ENCODE peak calls at places on chromosome 3, in four cellular contexts. One of them, this sample, is unnamed.

GRCh38 chr3:30617069-30617468 is 10.7 kb downstream of the TGFBR2 start:
- DNase-seq in ovary: no peak
- DNase-seq in sigmoid colon: no peak
- DNase-seq in AG04450: no peak
- DNase-seq in this sample: no peak

GRCh38 chr3:136954980-136955780 is 2.6 kb upstream of the IL20RB start:
- DNase-seq in ovary: no peak
- DNase-seq in sigmoid colon: no peak
- DNase-seq in AG04450: no peak
- DNase-seq in this sample: no peak

GRCh38 chr3:133494469-133494868 is 79.0 kb upstream of the CDV3 start:
- DNase-seq in ovary: no peak
- DNase-seq in sigmoid colon: no peak
- DNase-seq in AG04450: no peak
- DNase-seq in this sample: no peak

GRCh38 chr3:107684431-107684925 is 161.7 kb downstream of the BBX start:
- DNase-seq in ovary: no peak
- DNase-seq in sigmoid colon: no peak
- DNase-seq in AG04450: no peak
- DNase-seq in this sample: no peak

GRCh38 chr3:64687781-64688515 is at the start of gene ADAMTS9:
- DNase-seq in ovary: peak
- DNase-seq in sigmoid colon: peak
- DNase-seq in AG04450: no peak
- DNase-seq in this sample: no peak

GRCh38 chr3:122992628-122993570 is 34.7 kb downstream of the SEMA5B start:
- DNase-seq in ovary: no peak
- DNase-seq in sigmoid colon: peak
- DNase-seq in AG04450: no peak
- DNase-seq in this sample: no peak

GRCh38 chr3:54122046-54122801 is at the start of gene CACNA2D3:
- DNase-seq in ovary: peak
- DNase-seq in sigmoid colon: peak
- DNase-seq in AG04450: no peak
- DNase-seq in this sample: no peak

GRCh38 chr3:45236964-45237363 is 10.9 kb upstream of the TMEM158 start:
- DNase-seq in ovary: no peak
- DNase-seq in sigmoid colon: no peak
- DNase-seq in AG04450: no peak
- DNase-seq in this sample: no peak

GRCh38 chr3:161231861-161232260 is 10.8 kb downstream of the NMD3 start:
- DNase-seq in ovary: no peak
- DNase-seq in sigmoid colon: no peak
- DNase-seq in AG04450: no peak
- DNase-seq in this sample: no peak
- H3K4me3 ChIP-seq in ovary: no peak
- H3K4me3 ChIP-seq in sigmoid colon: no peak
- H3K4me3 ChIP-seq in AG04450: no peak
- H3K4me3 ChIP-seq in this sample: no peak

GRCh38 chr3:52444860-52445793 is at the start of gene SEMA3G:
- DNase-seq in ovary: no peak
- DNase-seq in sigmoid colon: peak
- DNase-seq in AG04450: no peak
- DNase-seq in this sample: no peak
- H3K4me3 ChIP-seq in ovary: no peak
- H3K4me3 ChIP-seq in sigmoid colon: peak
- H3K4me3 ChIP-seq in AG04450: no peak
- H3K4me3 ChIP-seq in this sample: no peak

GRCh38 chr3:50245251-50245745 is 9.3 kb downstream of the GNAI2 start:
- DNase-seq in ovary: no peak
- DNase-seq in sigmoid colon: no peak
- DNase-seq in AG04450: no peak
- DNase-seq in this sample: no peak
- H3K4me3 ChIP-seq in ovary: peak
- H3K4me3 ChIP-seq in sigmoid colon: peak
- H3K4me3 ChIP-seq in AG04450: peak
- H3K4me3 ChIP-seq in this sample: no peak

GRCh38 chr3:114154321-114154821 is 24.5 kb downstream of the DRD3 start:
- DNase-seq in ovary: no peak
- DNase-seq in sigmoid colon: no peak
- DNase-seq in AG04450: no peak
- DNase-seq in this sample: no peak

GRCh38 chr3:114151091-114151490 is 27.8 kb downstream of the DRD3 start:
- DNase-seq in ovary: no peak
- DNase-seq in sigmoid colon: no peak
- DNase-seq in AG04450: no peak
- DNase-seq in this sample: no peak

GRCh38 chr3:114155370-114155821 is 23.5 kb downstream of the DRD3 start:
- DNase-seq in ovary: no peak
- DNase-seq in sigmoid colon: no peak
- DNase-seq in AG04450: no peak
- DNase-seq in this sample: no peak

GRCh38 chr3:114157321-114157720 is 21.5 kb downstream of the DRD3 start:
- DNase-seq in ovary: no peak
- DNase-seq in sigmoid colon: no peak
- DNase-seq in AG04450: no peak
- DNase-seq in this sample: no peak

DNA sequence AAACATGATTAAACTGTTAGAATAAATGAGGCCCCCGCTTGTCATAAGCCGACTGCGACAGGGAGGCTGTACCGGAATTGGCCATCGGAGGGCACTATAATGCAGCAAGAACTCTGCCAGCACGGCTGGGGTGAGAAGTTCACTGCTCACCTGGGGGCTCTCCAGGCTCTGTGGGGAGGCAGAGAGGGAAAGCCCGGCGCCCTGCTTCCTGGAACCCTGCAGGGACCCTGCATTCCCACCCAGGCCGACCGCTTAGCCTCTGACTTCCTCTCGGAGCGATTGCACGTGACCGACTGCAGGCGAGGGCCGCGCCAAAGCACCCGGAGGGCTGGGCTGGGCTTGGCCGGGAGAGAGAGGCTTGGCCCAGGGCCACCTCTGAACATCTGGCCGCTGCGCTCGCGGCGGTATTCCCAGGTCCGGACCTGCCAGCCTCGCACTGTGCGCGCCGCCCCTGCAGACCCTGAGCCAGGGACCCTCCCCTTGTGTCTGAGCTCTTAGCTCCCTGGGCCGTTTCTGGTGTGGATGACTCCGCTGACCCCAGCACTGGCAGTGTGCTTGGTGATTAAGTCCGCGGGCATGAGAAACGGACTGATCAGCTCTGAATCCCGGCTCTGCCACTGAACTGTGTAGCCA is 26.2 kb downstream of the DRD3 start:
- DNase-seq in ovary: peak
- DNase-seq in sigmoid colon: peak
- DNase-seq in AG04450: peak
- DNase-seq in this sample: peak
- H3K4me3 ChIP-seq in ovary: peak
- H3K4me3 ChIP-seq in sigmoid colon: peak
- H3K4me3 ChIP-seq in AG04450: peak
- H3K4me3 ChIP-seq in this sample: peak

DNA sequence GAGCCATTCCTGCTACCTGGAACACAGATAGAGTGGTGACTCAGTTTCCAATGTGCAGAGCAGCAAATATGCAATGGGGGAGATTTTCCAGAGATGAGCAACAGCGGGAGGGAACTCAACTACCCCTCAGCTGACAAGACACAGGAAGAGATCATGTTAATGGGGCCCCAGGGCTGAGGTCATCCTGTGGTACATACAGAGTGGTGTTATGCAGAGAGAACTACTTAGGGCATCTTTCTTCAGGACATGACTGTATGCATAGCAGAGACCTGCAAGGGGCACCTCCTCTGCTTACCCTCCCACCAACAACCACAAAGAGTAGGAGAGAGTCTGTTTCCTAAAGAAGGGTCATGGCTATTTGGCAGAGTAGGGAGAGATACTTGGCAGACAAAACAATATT is 6.8 kb upstream of the TBC1D5 start:
- DNase-seq in ovary: no peak
- DNase-seq in sigmoid colon: no peak
- DNase-seq in AG04450: no peak
- DNase-seq in this sample: no peak
- H3K4me3 ChIP-seq in ovary: no peak
- H3K4me3 ChIP-seq in sigmoid colon: no peak
- H3K4me3 ChIP-seq in AG04450: no peak
- H3K4me3 ChIP-seq in this sample: no peak

GRCh38 chr3:183824761-183825379 is 507 bp downstream of the MAP6D1 start:
- DNase-seq in ovary: no peak
- DNase-seq in sigmoid colon: no peak
- DNase-seq in AG04450: no peak
- DNase-seq in this sample: no peak
- H3K4me3 ChIP-seq in ovary: peak
- H3K4me3 ChIP-seq in sigmoid colon: peak
- H3K4me3 ChIP-seq in AG04450: peak
- H3K4me3 ChIP-seq in this sample: peak

DNA sequence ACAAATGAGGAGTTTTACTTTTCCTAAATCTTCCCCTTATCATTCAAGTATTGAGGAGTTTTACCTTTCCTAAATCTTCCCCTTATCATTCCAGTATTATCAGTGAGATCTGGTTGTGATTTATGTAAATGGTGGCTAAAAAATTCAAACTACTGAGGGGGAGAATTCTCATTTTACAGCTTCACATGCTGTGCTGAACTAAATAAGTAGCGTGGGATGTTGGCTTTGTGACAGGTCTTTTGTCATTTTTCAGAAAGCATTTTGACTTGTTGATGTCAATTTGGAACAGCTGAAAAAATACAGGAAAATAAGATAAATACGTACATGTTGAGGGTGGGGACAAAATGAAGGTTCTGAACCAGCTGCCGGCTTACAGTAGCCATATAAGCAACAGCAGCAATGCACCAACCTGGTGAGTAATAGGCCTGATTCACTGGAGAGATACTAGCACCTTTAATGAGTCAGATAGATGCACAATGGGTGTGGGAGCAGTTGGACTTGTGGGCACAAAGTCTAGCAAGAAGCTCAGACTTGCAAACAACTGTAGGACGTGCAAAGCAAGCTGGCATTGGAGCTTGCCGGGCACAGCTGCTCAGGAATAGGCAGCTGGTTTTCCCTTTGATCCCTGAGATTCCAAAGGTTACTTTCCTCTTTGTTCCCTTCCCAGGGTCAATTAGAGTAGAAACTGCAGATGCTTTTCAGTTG is 12.8 kb downstream of the B3GNT5 start:
- DNase-seq in ovary: no peak
- DNase-seq in sigmoid colon: no peak
- DNase-seq in AG04450: peak
- DNase-seq in this sample: no peak
- H3K4me3 ChIP-seq in ovary: no peak
- H3K4me3 ChIP-seq in sigmoid colon: no peak
- H3K4me3 ChIP-seq in AG04450: no peak
- H3K4me3 ChIP-seq in this sample: peak

This sample was measured in retinal pigment epithelial cell.